ENCODE peak calls at places on chromosomes 13 and 19, in five cellular contexts. D is fibroblast of mammary gland; Q is NCI-H1436; R is Calu3; L is stimulated activated CD4-positive, alpha-beta T cell treated with anti-CD3 and anti-CD28 coated beads, Interleukin-4, amount 100 ng/mL, for 1 hour. Z is an unnamed sample.

GRCh38 chr19:33938821-33939220 is 142.2 kb downstream of the KCTD15 start:
- DNase-seq in D (no peak), Q (no peak), R (no peak), L (no peak), Z (peak; percentile 90)

GRCh38 chr13:36074659-36075058 is 56.5 kb downstream of the DCLK1 start:
- DNase-seq in D (no peak), Q (no peak), R (no peak), L (no peak), Z (no peak)

GRCh38 chr19:787551-787950 is 9.7 kb upstream of the PTBP1 start:
- DNase-seq in D (no peak), Q (no peak), R (no peak), L (no peak), Z (no peak)

GRCh38 chr19:40433391-40434216 is 7.8 kb upstream of the SERTAD1 start:
- DNase-seq in D (peak; percentile 85), Q (peak; percentile 75), R (peak; percentile 92), L (peak; percentile 50), Z (peak; percentile 90)

GRCh38 chr13:68976287-68976686 is 1131.3 kb upstream of the ATXN8OS start:
- DNase-seq in D (no peak), Q (no peak), R (no peak), L (no peak), Z (no peak)

GRCh38 chr13:44280461-44280860 is 93.2 kb upstream of the SERP2 start:
- DNase-seq in D (peak; percentile 48), Q (no peak), R (no peak), L (no peak), Z (no peak)

GRCh38 chr19:2455481-2456300 is 1.1 kb downstream of the LMNB2 start:
- DNase-seq in D (no peak), Q (no peak), R (no peak), L (peak; percentile 61), Z (peak; percentile 29)

GRCh38 chr13:39159393-39159792 is 121.1 kb downstream of the NHLRC3 start:
- DNase-seq in D (no peak), Q (peak; percentile 48), R (no peak), L (peak; percentile 9), Z (no peak)

GRCh38 chr13:113995051-113995601 is 21.2 kb upstream of the C13orf46 start:
- DNase-seq in D (no peak), Q (no peak), R (no peak), L (no peak), Z (no peak)

GRCh38 chr13:40190656-40191100 is 475.8 kb downstream of the FOXO1 start:
- DNase-seq in D (peak; percentile 83), Q (no peak), R (peak; percentile 10), L (peak; percentile 57), Z (peak; percentile 67)

GRCh38 chr19:50982186-50982585 is 1.5 kb downstream of the KLK7 start:
- DNase-seq in D (no peak), Q (no peak), R (no peak), L (no peak), Z (no peak)

GRCh38 chr19:46616631-46617322 is 8.1 kb downstream of the PTGIR start:
- DNase-seq in D (peak; percentile 74), Q (peak; percentile 64), R (peak; percentile 86), L (peak; percentile 52), Z (peak; percentile 93)

GRCh38 chr19:39082745-39083598 is 1.2 kb upstream of the ACP7 start:
- DNase-seq in D (no peak), Q (no peak), R (peak; percentile 19), L (no peak), Z (no peak)

GRCh38 chr19:49338691-49339363 is 3.6 kb downstream of the CD37 start:
- DNase-seq in D (no peak), Q (no peak), R (peak; percentile 82), L (peak; percentile 31), Z (peak; percentile 97)

GRCh38 chr19:11337080-11337479 is 2.4 kb downstream of the RAB3D start:
- DNase-seq in D (no peak), Q (no peak), R (no peak), L (no peak), Z (no peak)

GRCh38 chr19:1657632-1658445 is 5.4 kb upstream of the TCF3 start:
- DNase-seq in D (no peak), Q (no peak), R (peak; percentile 90), L (no peak), Z (peak; percentile 79)

GRCh38 chr13:25632166-25632888 is 260.6 kb downstream of the ATP8A2 start:
- DNase-seq in D (no peak), Q (no peak), R (no peak), L (no peak), Z (no peak)

GRCh38 chr19:2036424-2036823 is 14.6 kb downstream of the MKNK2 start:
- DNase-seq in D (no peak), Q (no peak), R (no peak), L (no peak), Z (no peak)